ENCODE peak calls at places on chromosomes 6 and 20, in four cellular contexts. One of them, this sample, is unnamed.

GRCh38 chr6:94377835-94378234 is 958.5 kb upstream of the EPHA7 start:
- DNase-seq in activated CD4-positive, alpha-beta T cell treated with anti-CD3 and anti-CD28 coated beads for 36 hours: no peak
- DNase-seq in posterior cingulate gyrus: no peak
- DNase-seq in cardiac muscle cell: no peak
- DNase-seq in this sample: no peak

GRCh38 chr6:133051264-133051663 is 189.9 kb upstream of the EYA4 start:
- DNase-seq in cardiac muscle cell: no peak
- DNase-seq in activated CD4-positive, alpha-beta T cell treated with anti-CD3 and anti-CD28 coated beads for 36 hours: no peak
- DNase-seq in posterior cingulate gyrus: no peak
- DNase-seq in this sample: no peak

GRCh38 chr20:47790032-47790965 is 5.0 kb upstream of the SULF2 start:
- DNase-seq in cardiac muscle cell: peak
- DNase-seq in posterior cingulate gyrus: no peak
- DNase-seq in activated CD4-positive, alpha-beta T cell treated with anti-CD3 and anti-CD28 coated beads for 36 hours: no peak
- DNase-seq in this sample: no peak

GRCh38 chr6:89716532-89716931 is 78.0 kb upstream of the LYRM2 start:
- DNase-seq in cardiac muscle cell: peak
- DNase-seq in activated CD4-positive, alpha-beta T cell treated with anti-CD3 and anti-CD28 coated beads for 36 hours: no peak
- DNase-seq in posterior cingulate gyrus: no peak
- DNase-seq in this sample: no peak

GRCh38 chr20:59825944-59826759 is 107.3 kb downstream of the SYCP2 start:
- DNase-seq in cardiac muscle cell: no peak
- DNase-seq in activated CD4-positive, alpha-beta T cell treated with anti-CD3 and anti-CD28 coated beads for 36 hours: no peak
- DNase-seq in posterior cingulate gyrus: no peak
- DNase-seq in this sample: no peak

GRCh38 chr6:150930816-150931215 is 65.3 kb downstream of the MTHFD1L start:
- DNase-seq in activated CD4-positive, alpha-beta T cell treated with anti-CD3 and anti-CD28 coated beads for 36 hours: no peak
- DNase-seq in posterior cingulate gyrus: no peak
- DNase-seq in cardiac muscle cell: no peak
- DNase-seq in this sample: no peak

GRCh38 chr6:112938656-112939055 is 591.5 kb downstream of the RFPL4B start:
- DNase-seq in cardiac muscle cell: no peak
- DNase-seq in posterior cingulate gyrus: no peak
- DNase-seq in activated CD4-positive, alpha-beta T cell treated with anti-CD3 and anti-CD28 coated beads for 36 hours: no peak
- DNase-seq in this sample: no peak

GRCh38 chr6:5058254-5058653 is 26.9 kb upstream of the PPP1R3G start:
- DNase-seq in cardiac muscle cell: no peak
- DNase-seq in posterior cingulate gyrus: no peak
- DNase-seq in activated CD4-positive, alpha-beta T cell treated with anti-CD3 and anti-CD28 coated beads for 36 hours: no peak
- DNase-seq in this sample: no peak

GRCh38 chr20:51134405-51134804 is 111.5 kb upstream of the KCNG1 start:
- DNase-seq in posterior cingulate gyrus: no peak
- DNase-seq in cardiac muscle cell: no peak
- DNase-seq in activated CD4-positive, alpha-beta T cell treated with anti-CD3 and anti-CD28 coated beads for 36 hours: no peak
- DNase-seq in this sample: no peak

GRCh38 chr6:33692078-33692759 is 19.3 kb downstream of the UQCC2 start:
- DNase-seq in activated CD4-positive, alpha-beta T cell treated with anti-CD3 and anti-CD28 coated beads for 36 hours: no peak
- DNase-seq in cardiac muscle cell: peak
- DNase-seq in posterior cingulate gyrus: no peak
- DNase-seq in this sample: no peak

This sample was measured in Jurkat, Clone E6-1.